ENCODE peak calls at places on chromosomes 3 and 15, in five cellular contexts. K, N, T, V and W are unnamed samples.

GRCh38 chr15:61668444-61668843 is 391.8 kb downstream of the VPS13C start:
- DNase-seq in T (no peak), N (no peak), K (no peak), V (no peak), W (no peak)

GRCh38 chr3:31009881-31010280 is 115.4 kb upstream of the GADL1 start:
- DNase-seq in K (peak), T (no peak), N (no peak), V (no peak), W (no peak)

GRCh38 chr15:28086175-28086703 is 12.9 kb downstream of the OCA2 start:
- DNase-seq in K (no peak), T (peak), V (peak), N (peak), W (peak)

GRCh38 chr3:143855183-143855582 is 6.9 kb upstream of the SLC9A9 start:
- DNase-seq in K (no peak), T (no peak), V (no peak), N (no peak), W (no peak)

GRCh38 chr3:136186330-136186729 is 9.8 kb downstream of the MSL2 start:
- DNase-seq in K (no peak), N (no peak), T (no peak), V (no peak), W (no peak)

GRCh38 chr15:22893081-22893480 is 54.6 kb downstream of the NIPA2 start:
- DNase-seq in N (no peak), V (no peak), T (no peak), K (no peak), W (no peak)

GRCh38 chr3:187025254-187025655 is 94.9 kb downstream of the ST6GAL1 start:
- DNase-seq in T (no peak), N (no peak), K (no peak), V (no peak), W (no peak)

GRCh38 chr3:15332405-15333098 is at the start of gene SH3BP5:
- DNase-seq in N (peak), T (peak), K (peak), V (peak), W (peak)

GRCh38 chr3:189392969-189393368 is 221.2 kb downstream of the TPRG1 start:
- DNase-seq in T (no peak), K (no peak), V (no peak), N (no peak), W (no peak)

GRCh38 chr15:79990280-79990996 is 19.4 kb upstream of the BCL2A1 start:
- DNase-seq in K (no peak), N (no peak), V (no peak), T (no peak), W (no peak)

GRCh38 chr15:32879980-32880379 is 162.2 kb downstream of the GREM1 start:
- DNase-seq in N (no peak), T (no peak), K (no peak), V (no peak), W (no peak)

GRCh38 chr15:29102911-29103824 is 166.5 kb downstream of the NSMCE3 start:
- DNase-seq in V (peak), K (peak), T (no peak), N (no peak), W (no peak)

GRCh38 chr3:39501982-39502837 is 34.7 kb downstream of the MOBP start:
- DNase-seq in V (no peak), T (no peak), N (no peak), K (no peak), W (no peak)

GRCh38 chr3:187759601-187760000 is 14.3 kb upstream of the BCL6 start:
- DNase-seq in N (no peak), T (no peak), K (no peak), V (no peak), W (no peak)

DNA sequence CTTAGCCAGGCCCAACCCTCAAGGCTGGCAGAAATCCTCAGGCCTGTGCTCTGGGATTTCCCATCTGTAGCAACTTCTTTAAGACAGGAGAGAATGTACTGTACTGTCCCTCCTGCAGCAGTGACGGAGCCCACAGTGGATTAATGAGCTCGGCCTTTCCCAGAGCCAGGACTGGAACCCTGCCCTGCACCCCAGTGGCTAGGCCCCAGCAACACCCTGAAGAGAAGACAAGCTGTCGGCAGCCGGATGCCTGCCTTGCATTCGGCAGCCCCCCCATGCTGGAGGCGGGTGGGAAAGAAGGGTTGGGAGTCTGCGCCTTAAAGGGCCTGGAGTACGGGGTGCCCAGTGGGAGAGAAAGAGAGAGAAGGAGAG is 32.0 kb downstream of the KLHL25 start:
- DNase-seq in T (no peak), V (no peak), N (no peak), K (no peak), W (no peak)
- H3K14ac ChIP-seq in T (no peak), V (no peak), N (no peak), K (no peak), W (no peak)

GRCh38 chr15:48642795-48643194 is 2.7 kb downstream of the FBN1 start:
- DNase-seq in T (no peak), N (peak), K (no peak), V (no peak), W (no peak)
- H3K4me2 ChIP-seq in T (peak), N (peak), K (no peak), V (no peak), W (no peak)

GRCh38 chr3:41174703-41174964 is 24.7 kb upstream of the CTNNB1 start:
- DNase-seq in V (no peak), N (no peak), K (no peak), T (no peak), W (no peak)

GRCh38 chr3:41169038-41169437 is 30.3 kb upstream of the CTNNB1 start:
- DNase-seq in T (no peak), V (no peak), N (peak), K (no peak), W (no peak)

GRCh38 chr3:41175365-41175764 is 23.9 kb upstream of the CTNNB1 start:
- DNase-seq in V (no peak), T (no peak), K (no peak), N (peak), W (no peak)

GRCh38 chr3:41176554-41176953 is 22.8 kb upstream of the CTNNB1 start:
- DNase-seq in V (no peak), K (no peak), T (no peak), N (peak), W (no peak)

GRCh38 chr3:41173926-41174702 is 25.2 kb upstream of the CTNNB1 start:
- DNase-seq in T (no peak), V (no peak), N (peak), K (no peak), W (no peak)
- H3K14ac ChIP-seq in T (no peak), V (no peak), N (no peak), K (no peak), W (no peak)

DNA sequence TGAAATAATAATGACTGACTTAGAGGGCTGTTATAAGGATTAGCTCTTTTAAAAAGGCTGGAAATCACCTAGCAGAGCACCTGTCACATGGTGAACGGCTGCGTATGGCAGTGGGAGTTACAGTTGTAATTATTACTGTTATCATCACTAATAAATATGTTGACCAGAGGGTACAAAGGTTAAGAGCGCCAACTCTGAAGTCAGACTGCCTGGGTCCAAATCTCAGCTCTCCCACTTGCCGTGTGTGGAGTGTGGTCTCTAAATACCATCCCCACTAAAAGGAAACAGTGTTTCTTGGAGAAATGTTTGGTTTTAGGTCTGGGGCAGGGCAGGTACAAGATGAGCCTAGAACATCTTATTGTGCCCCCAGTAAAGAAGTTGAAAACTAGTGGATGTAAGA is 6.0 kb upstream of the RAD18 start:
- DNase-seq in N (no peak), T (no peak), V (no peak), K (no peak), W (no peak)
- H3K4me2 ChIP-seq in N (no peak), T (no peak), V (no peak), K (no peak), W (no peak)